ENCODE peak calls at places on chromosome 16, in eight cellular contexts. C is gastrocnemius medialis, P is uterus, A is testis, R is endothelial cell of umbilical vein, O is transverse colon, V is breast epithelium, D is stomach. Z is an unnamed sample. For H3K4me1, the result is how much of the 10 kb centered on the place peaks cover.

GRCh38 chr16:26263406-26263805 is 571.6 kb downstream of the HS3ST4 start:
- DNase-seq in O (no peak), R (no peak), C (no peak), V (no peak), D (no peak), P (no peak), A (no peak), Z (no peak)

GRCh38 chr16:88705076-88705684 is 1.0 kb downstream of the RNF166 start:
- DNase-seq in V (no peak), C (no peak), D (no peak), P (no peak), O (peak), R (peak), A (no peak), Z (no peak)

GRCh38 chr16:79897444-79898146 is 297.1 kb upstream of the MAF start:
- DNase-seq in O (peak), C (no peak), A (peak), V (no peak), D (no peak), P (peak), R (no peak), Z (no peak)

GRCh38 chr16:78967948-78968347 is 632.6 kb downstream of the MAF start:
- DNase-seq in V (no peak), C (no peak), A (no peak), O (no peak), D (no peak), P (no peak), R (no peak), Z (no peak)

GRCh38 chr16:165539-166374 is at the start of gene HBM:
- DNase-seq in R (no peak), P (no peak), D (no peak), A (no peak), C (no peak), V (no peak), O (no peak), Z (no peak)

GRCh38 chr16:1194665-1195392 is 30.2 kb downstream of the TPSG1 start:
- DNase-seq in C (no peak), V (no peak), O (no peak), P (no peak), R (no peak), D (no peak), A (no peak), Z (no peak)

GRCh38 chr16:89572478-89573205 is 2.9 kb upstream of the CPNE7 start:
- DNase-seq in A (no peak), C (no peak), V (no peak), O (no peak), D (no peak), P (no peak), R (no peak), Z (no peak)

GRCh38 chr16:82882982-82883863 is 256.5 kb downstream of the CDH13 start:
- DNase-seq in V (no peak), R (no peak), D (no peak), O (no peak), C (no peak), P (no peak), A (no peak), Z (no peak)

GRCh38 chr16:10619271-10619849 is 39.0 kb upstream of the EMP2 start:
- DNase-seq in D (peak), R (no peak), P (no peak), V (peak), A (peak), C (no peak), O (peak), Z (no peak)

GRCh38 chr16:80084614-80085013 is 456.2 kb upstream of the DYNLRB2 start:
- DNase-seq in C (peak), R (no peak), O (peak), V (no peak), A (peak), D (peak), P (peak), Z (no peak)

GRCh38 chr16:275041-275621 is 613 bp downstream of the RGS11 start:
- DNase-seq in R (no peak), D (no peak), O (no peak), V (no peak), C (no peak), A (no peak), P (no peak), Z (no peak)

GRCh38 chr16:22743401-22743800 is 70.6 kb upstream of the HS3ST2 start:
- DNase-seq in R (no peak), D (no peak), A (no peak), V (no peak), C (no peak), O (no peak), P (no peak), Z (no peak)

GRCh38 chr16:8798174-8798527 is 512 bp downstream of the PMM2 start:
- DNase-seq in D (no peak), A (no peak), C (no peak), V (no peak), R (no peak), O (no peak), P (no peak), Z (no peak)

GRCh38 chr16:84927621-84928591 is 83.4 kb downstream of the ZDHHC7 start:
- DNase-seq in A (peak), D (no peak), P (peak), C (no peak), R (no peak), V (no peak), O (no peak), Z (no peak)

GRCh38 chr16:84611041-84611440 is 6.8 kb downstream of the COTL1 start:
- DNase-seq in C (no peak), O (no peak), A (peak), R (no peak), P (no peak), D (no peak), V (no peak), Z (no peak)

GRCh38 chr16:81460075-81460474 is 15.5 kb downstream of the CMIP start:
- DNase-seq in P (no peak), D (no peak), R (no peak), O (no peak), V (no peak), A (no peak), C (no peak), Z (no peak)

GRCh38 chr16:25063865-25064264 is 47.7 kb upstream of the LCMT1 start:
- DNase-seq in R (no peak), P (no peak), A (peak), D (no peak), O (no peak), V (no peak), C (no peak), Z (no peak)

GRCh38 chr16:82899731-82900454 is 273.1 kb downstream of the CDH13 start:
- DNase-seq in O (no peak), V (no peak), D (no peak), P (no peak), A (no peak), C (no peak), R (no peak), Z (no peak)

GRCh38 chr16:57536306-57537193 is at the start of gene CCDC102A:
- DNase-seq in V (peak), O (no peak), C (no peak), P (no peak), D (peak), R (peak), A (peak), Z (no peak)

GRCh38 chr16:1786242-1787055 is 3.7 kb downstream of the NUBP2 start:
- DNase-seq in V (no peak), O (no peak), C (no peak), A (no peak), P (peak), D (no peak), R (no peak), Z (no peak)

GRCh38 chr16:53501216-53501859 is 1.7 kb downstream of the AKTIP start:
- DNase-seq in V (no peak), O (no peak), R (no peak), P (no peak), C (no peak), A (no peak), D (no peak), Z (no peak)

GRCh38 chr16:54597222-54597621 is 310.6 kb upstream of the IRX3 start:
- DNase-seq in O (no peak), P (no peak), A (no peak), D (no peak), R (no peak), V (no peak), C (no peak), Z (no peak)

GRCh38 chr16:69298261-69298660 is 12.9 kb upstream of the VPS4A start:
- DNase-seq in D (no peak), A (no peak), O (no peak), P (no peak), C (no peak), R (no peak), V (no peak), Z (no peak)

GRCh38 chr16:67658849-67659674 is 998 bp downstream of the ACD start:
- DNase-seq in P (no peak), C (no peak), D (no peak), O (no peak), V (no peak), R (no peak), A (no peak), Z (no peak)

GRCh38 chr16:21023509-21024202 is 123.1 kb downstream of the LYRM1 start:
- DNase-seq in D (peak), O (peak), R (no peak), V (no peak), P (no peak), A (no peak), C (no peak), Z (no peak)

GRCh38 chr16:19138601-19139000 is 24.8 kb downstream of the ITPRIPL2 start:
- DNase-seq in R (peak), A (peak), P (peak), C (peak), V (peak), D (peak), O (peak), Z (no peak)

GRCh38 chr16:19991614-19992013 is 82.1 kb downstream of the GPR139 start:
- DNase-seq in C (no peak), O (no peak), D (no peak), V (no peak), R (no peak), A (peak), P (no peak), Z (no peak)

GRCh38 chr16:23578096-23578830 is 17.9 kb downstream of the NDUFAB1 start:
- DNase-seq in V (no peak), C (no peak), P (no peak), O (no peak), R (peak), D (no peak), A (peak), Z (no peak)

GRCh38 chr16:85366031-85366763 is 246.9 kb upstream of the GSE1 start:
- DNase-seq in A (no peak), V (no peak), C (no peak), D (no peak), O (no peak), P (no peak), R (no peak), Z (no peak)

GRCh38 chr16:12721841-12722467 is 81.7 kb downstream of the CPPED1 start:
- DNase-seq in D (no peak), A (no peak), C (no peak), V (no peak), R (no peak), O (no peak), P (no peak), Z (no peak)

GRCh38 chr16:74501484-74502479 is 80.5 kb upstream of the CLEC18B start:
- DNase-seq in V (no peak), P (no peak), A (no peak), C (no peak), O (no peak), D (no peak), R (no peak), Z (no peak)

DNA sequence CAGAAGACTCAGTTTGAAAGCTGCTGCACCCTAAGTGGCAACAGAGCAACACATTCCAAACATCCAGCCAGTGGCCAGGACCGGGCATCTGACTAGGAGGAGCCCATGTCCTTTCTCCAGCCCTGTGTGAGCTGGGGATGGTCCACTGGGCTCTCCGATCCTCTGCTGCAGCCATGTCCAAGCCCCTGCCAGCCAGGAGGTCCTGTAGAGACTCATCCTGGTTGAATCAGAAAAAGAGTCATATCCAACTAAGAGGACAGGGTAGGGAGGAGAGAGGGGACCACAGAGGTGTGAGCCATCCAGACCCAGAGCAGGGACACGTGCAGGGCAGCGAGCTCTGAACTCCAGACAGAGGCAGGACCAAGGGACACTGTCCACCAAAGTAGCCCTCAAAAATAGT is 163.0 kb upstream of the CDH5 start:
- DNase-seq in C (no peak), V (no peak), R (no peak), O (no peak), D (no peak), P (no peak), A (no peak), Z (no peak)
- TF ChIP-seq POLR2A in C (no peak), V (no peak), R (no peak), O (no peak), D (no peak), P (no peak), A (no peak), Z (no peak)

DNA sequence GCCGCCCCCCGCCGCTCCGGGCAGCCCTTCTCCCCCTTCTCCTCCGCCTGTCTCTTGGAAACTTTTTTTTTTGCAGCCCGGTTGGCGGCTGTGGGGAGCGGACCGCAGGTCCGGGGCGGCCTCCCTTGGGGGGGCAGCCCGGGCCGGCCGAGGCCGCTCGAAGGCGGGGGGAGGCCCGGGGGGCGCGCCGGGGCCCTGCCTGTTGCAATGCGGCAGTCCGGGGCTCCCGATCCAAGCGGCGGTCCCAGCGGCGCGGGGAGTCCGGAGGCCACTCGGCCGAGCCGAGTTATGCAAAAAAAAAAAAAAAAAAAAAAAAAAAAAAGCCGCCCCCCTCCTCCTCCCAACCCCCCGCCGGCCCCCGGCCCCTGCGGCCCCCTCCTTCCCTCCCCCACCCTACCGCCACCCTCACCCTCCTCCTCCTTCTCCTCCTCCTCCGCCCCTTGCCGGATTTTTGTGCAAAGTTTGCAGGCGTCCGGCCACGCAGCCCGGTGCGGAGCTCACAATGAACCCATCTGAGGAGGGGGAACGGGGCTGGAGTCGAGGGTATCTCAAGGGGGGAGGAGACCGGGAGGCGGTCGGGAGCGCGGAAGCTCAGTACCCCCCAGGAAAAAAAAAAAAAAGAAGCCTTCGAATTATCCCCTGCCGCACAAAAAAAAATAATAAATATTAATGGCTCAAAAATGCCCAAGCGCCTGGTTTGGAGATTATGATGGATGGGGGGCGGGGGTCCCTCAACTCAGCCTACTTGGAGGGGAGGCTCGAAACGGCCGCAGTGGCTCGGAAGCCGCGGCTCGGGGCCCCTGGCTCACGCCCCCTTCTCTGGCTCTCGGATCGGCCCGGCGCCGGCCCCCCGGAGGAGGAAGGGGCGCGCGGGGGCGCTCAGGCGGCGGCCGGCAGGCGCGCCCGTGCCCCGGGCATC is at the start of gene ZNF423:
- DNase-seq in V (no peak), A (no peak), O (peak), P (peak), R (peak), D (no peak), C (no peak), Z (no peak)
- H3K27ac ChIP-seq in V (peak), A (peak), O (peak), P (peak), R (peak), D (peak), C (peak), Z (peak)

DNA sequence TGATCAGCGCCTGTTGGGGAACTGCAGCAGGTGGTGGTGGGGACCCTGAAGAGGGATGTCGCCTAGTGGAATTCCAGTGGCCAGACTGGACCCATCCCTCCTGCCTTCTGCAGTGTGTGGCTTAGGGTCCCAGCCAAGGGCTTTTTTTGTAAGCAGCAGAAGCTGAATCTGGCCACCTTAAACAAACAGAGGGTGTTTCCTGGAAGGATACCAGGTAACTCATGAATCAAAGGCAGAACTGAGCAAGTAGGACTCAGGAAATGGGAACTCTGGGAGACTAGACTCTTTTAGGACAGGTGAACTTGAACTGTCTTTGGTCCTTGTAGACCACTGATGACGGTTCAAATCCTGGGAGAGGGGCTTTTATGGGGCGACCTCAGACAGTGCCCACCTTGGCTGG is 124.0 kb downstream of the ABCC6 start:
- DNase-seq in C (no peak), P (no peak), V (no peak), O (no peak), R (no peak), D (no peak), A (no peak), Z (no peak)
- H3K4me1 ChIP-seq in C (under half), P (under half), V (under half), O (under half), R (under half), D (under half), A (under half), Z (under half)

DNA sequence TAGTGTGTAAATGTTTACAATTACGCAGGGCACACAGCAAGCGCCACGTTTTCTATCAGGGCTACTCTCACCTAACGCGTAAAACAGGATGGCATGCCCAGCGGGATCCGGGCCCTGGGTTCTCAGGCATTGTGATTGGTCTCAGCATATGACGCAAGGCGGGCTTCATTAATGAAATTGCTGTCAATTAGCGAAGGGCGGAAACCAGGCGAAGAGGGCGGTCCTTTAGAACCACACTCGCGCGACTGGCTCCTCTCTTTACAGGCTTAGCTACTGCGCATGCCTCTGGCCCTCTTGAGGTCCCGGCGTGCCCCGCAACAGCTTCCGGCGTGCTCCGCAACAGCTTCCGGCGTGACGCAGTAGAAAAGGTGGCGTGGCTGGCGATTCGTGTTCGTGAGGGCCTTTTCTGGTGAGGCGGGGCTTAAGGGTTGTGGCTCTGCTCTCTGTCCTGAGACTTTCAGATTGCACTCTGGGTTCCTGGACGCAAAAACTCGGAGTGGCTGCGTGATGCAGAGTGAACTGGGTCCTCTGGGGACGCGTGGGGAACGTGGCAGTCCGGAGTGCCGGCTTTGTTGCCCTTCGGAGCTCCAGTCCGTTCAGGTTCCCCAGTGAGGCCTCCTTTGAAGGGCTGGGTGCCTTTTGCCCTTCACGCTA is 9.2 kb downstream of the OR2C1 start:
- DNase-seq in O (peak), C (peak), A (peak), P (peak), D (peak), V (peak), R (peak), Z (peak)
- TF ChIP-seq POLR2A in O (peak), C (no peak), A (no peak), P (no peak), D (no peak), V (no peak), R (peak), Z (no peak)

DNA sequence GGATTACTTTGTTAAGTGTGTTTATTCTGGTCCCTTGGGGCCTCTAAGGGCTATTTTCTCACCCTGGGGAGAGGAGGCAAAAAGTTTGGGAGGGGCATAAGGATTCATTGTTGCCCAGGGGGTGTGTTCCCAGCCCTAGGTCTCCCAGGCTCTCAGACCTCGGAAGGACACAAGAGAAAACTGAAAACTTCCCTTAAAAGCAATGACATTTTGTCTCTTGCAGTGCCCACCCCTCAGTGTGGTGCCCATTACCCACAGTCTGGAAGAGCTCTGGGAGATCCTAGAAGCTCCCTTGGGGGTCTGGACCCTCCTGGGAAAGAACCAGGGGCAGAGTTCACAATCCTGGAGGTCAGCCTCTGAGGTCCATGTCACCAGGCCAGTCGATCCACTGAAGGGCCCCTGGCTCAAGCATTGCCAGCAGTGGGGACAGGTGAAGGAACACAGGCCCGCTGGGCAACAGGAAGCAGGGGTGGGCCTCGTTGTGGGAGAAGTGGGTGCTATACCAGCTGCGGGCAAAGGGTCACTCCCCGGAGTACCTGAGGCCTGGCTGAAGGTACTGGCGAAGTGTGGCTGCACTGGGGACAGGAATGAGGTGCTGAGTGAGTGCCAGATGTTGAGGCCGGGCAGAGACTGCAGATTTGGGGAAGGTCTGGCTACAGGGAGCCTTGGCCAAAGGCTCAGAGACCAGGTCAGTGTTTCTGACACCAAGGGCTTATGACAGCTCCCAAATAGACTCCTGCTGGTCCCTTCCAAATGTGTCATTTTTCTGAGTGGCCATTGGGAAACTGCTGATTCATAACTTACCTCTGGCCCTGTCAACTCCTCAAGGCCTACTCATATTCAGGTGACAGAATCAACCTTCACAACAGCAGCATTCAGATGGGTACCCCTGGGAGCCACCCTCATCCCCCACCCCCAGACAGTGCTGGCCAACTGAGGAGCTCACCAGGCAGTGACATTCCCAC is 4.6 kb upstream of the ZNF747 start:
- DNase-seq in R (no peak), A (no peak), O (no peak), D (no peak), V (no peak), P (no peak), C (no peak), Z (no peak)
- H3K27ac ChIP-seq in R (no peak), A (no peak), O (no peak), D (peak), V (no peak), P (no peak), C (no peak), Z (no peak)

DNA sequence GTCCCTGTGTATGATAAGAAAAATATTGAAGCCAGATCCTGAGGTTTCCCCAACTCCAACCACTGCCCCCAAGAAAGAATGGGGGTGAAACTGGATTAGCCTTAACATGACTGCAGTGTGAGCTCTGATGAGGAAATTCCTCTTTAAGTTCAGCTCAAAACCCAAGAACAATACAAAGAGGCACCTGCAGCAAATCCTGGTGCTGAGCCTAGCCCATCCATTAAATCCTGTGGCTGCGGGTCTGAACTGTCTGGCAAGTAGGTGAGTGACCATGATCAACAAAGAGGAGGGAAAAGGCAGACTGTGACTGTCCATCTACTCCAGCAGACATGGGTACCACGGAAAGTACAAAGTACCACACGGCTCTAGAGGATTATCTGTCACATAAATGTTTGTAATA is 64.2 kb downstream of the CREBBP start:
- DNase-seq in O (no peak), V (no peak), D (no peak), A (no peak), R (no peak), P (no peak), C (no peak), Z (no peak)
- H3K4me1 ChIP-seq in O (under half), V (under half), D (under half), A (under half), R (under half), P (under half), C (half or more), Z (under half)